ENCODE peak calls at places on chromosomes 6 and 20, in ten cellular contexts. I, W, O, J, F, P, T, R, N and Q are unnamed samples.

GRCh38 chr6:34581561-34581920 is 25.4 kb upstream of the SPDEF start:
- DNase-seq in I (no peak), W (no peak), O (no peak), J (no peak), F (no peak), P (no peak), T (no peak), R (no peak), N (no peak), Q (no peak)

GRCh38 chr20:59811681-59812171 is 121.7 kb downstream of the SYCP2 start:
- DNase-seq in I (no peak), W (no peak), O (no peak), J (no peak), F (no peak), P (no peak), T (no peak), R (no peak), N (no peak), Q (peak)

GRCh38 chr6:39934060-39934757 is at the start of gene MOCS1:
- DNase-seq in I (peak), W (peak), O (peak), J (peak), F (peak), P (no peak), T (peak), R (no peak), N (peak), Q (peak)

GRCh38 chr6:156950084-156950483 is 172.9 kb downstream of the ARID1B start:
- DNase-seq in I (no peak), W (no peak), O (no peak), J (no peak), F (no peak), P (no peak), T (no peak), R (no peak), N (no peak), Q (no peak)

GRCh38 chr6:44386364-44386928 is 1.1 kb upstream of the CDC5L start:
- DNase-seq in I (no peak), W (no peak), O (no peak), J (peak), F (no peak), P (no peak), T (peak), R (no peak), N (peak), Q (no peak)

GRCh38 chr6:38495922-38496635 is 143.7 kb downstream of the BTBD9 start:
- DNase-seq in I (no peak), W (no peak), O (no peak), J (no peak), F (peak), P (peak), T (no peak), R (no peak), N (no peak), Q (no peak)

GRCh38 chr6:43076093-43076927 is at the start of gene PTK7:
- DNase-seq in I (no peak), W (no peak), O (peak), J (peak), F (no peak), P (no peak), T (peak), R (no peak), N (peak), Q (peak)

GRCh38 chr20:32585011-32585518 is at the start of gene NOL4L:
- DNase-seq in I (peak), W (peak), O (peak), J (no peak), F (peak), P (peak), T (no peak), R (no peak), N (peak), Q (no peak)

GRCh38 chr20:18263723-18264122 is 24.6 kb upstream of the ZNF133 start:
- DNase-seq in I (no peak), W (no peak), O (no peak), J (no peak), F (no peak), P (no peak), T (no peak), R (no peak), N (no peak), Q (no peak)

GRCh38 chr6:56235245-56235644 is 12.1 kb downstream of the COL21A1 start:
- DNase-seq in I (no peak), W (no peak), O (no peak), J (no peak), F (no peak), P (no peak), T (peak), R (no peak), N (no peak), Q (no peak)

GRCh38 chr20:56748476-56749377 is 119.6 kb downstream of the TFAP2C start:
- DNase-seq in I (no peak), W (no peak), O (no peak), J (no peak), F (no peak), P (no peak), T (no peak), R (no peak), N (no peak), Q (no peak)

GRCh38 chr6:26204332-26205160 is 117.3 kb downstream of the HFE start:
- DNase-seq in I (peak), W (peak), O (peak), J (peak), F (peak), P (peak), T (peak), R (peak), N (peak), Q (peak)

GRCh38 chr6:140052757-140053729 is 678.6 kb upstream of the CITED2 start:
- DNase-seq in I (no peak), W (no peak), O (no peak), J (no peak), F (no peak), P (peak), T (peak), R (no peak), N (peak), Q (no peak)

GRCh38 chr6:125745281-125746018 is 4.0 kb upstream of the HEY2 start:
- DNase-seq in I (no peak), W (no peak), O (no peak), J (peak), F (no peak), P (no peak), T (no peak), R (no peak), N (no peak), Q (peak)

GRCh38 chr20:38905375-38905774 is 20.8 kb upstream of the FAM83D start:
- DNase-seq in I (no peak), W (no peak), O (no peak), J (no peak), F (no peak), P (no peak), T (no peak), R (no peak), N (no peak), Q (no peak)

GRCh38 chr6:127457444-127458064 is 1.6 kb downstream of the KIAA0408 start:
- DNase-seq in I (no peak), W (no peak), O (no peak), J (no peak), F (no peak), P (no peak), T (peak), R (no peak), N (no peak), Q (no peak)

GRCh38 chr6:56671160-56671559 is 28.5 kb upstream of the DST start:
- DNase-seq in I (no peak), W (no peak), O (no peak), J (no peak), F (no peak), P (no peak), T (no peak), R (no peak), N (peak), Q (no peak)

GRCh38 chr20:45592574-45593189 is 13.6 kb upstream of the WFDC8 start:
- DNase-seq in I (no peak), W (no peak), O (no peak), J (no peak), F (no peak), P (peak), T (peak), R (no peak), N (peak), Q (peak)

GRCh38 chr6:95176322-95176721 is 401.0 kb upstream of the MANEA start:
- DNase-seq in I (no peak), W (no peak), O (no peak), J (no peak), F (no peak), P (no peak), T (no peak), R (no peak), N (no peak), Q (no peak)

GRCh38 chr6:17705778-17706579 is 746 bp downstream of the NUP153 start:
- DNase-seq in I (peak), W (peak), O (peak), J (peak), F (peak), P (peak), T (peak), R (peak), N (peak), Q (peak)

GRCh38 chr6:137690029-137690428 is 177.0 kb upstream of the TNFAIP3 start:
- DNase-seq in I (no peak), W (no peak), O (no peak), J (no peak), F (no peak), P (no peak), T (no peak), R (no peak), N (no peak), Q (no peak)

GRCh38 chr6:158571826-158572652 is 12.1 kb downstream of the TMEM181 start:
- DNase-seq in I (no peak), W (no peak), O (no peak), J (peak), F (no peak), P (no peak), T (no peak), R (no peak), N (no peak), Q (no peak)

GRCh38 chr6:13080462-13081188 is 247.7 kb downstream of the TBC1D7 start:
- DNase-seq in I (no peak), W (no peak), O (no peak), J (no peak), F (no peak), P (no peak), T (no peak), R (no peak), N (no peak), Q (no peak)

GRCh38 chr6:26501482-26501986 is 1.4 kb downstream of the BTN1A1 start:
- DNase-seq in I (peak), W (no peak), O (peak), J (no peak), F (peak), P (peak), T (peak), R (peak), N (no peak), Q (peak)